ENCODE peak calls at places on chromosomes 6 and 20, in four cellular contexts. Y, U, P and J are unnamed samples.

GRCh38 chr20:17419459-17419858 is 111.7 kb downstream of the BFSP1 start:
- DNase-seq in Y (no peak), U (no peak), P (no peak), J (no peak)

GRCh38 chr20:16272961-16273360 is 300.3 kb downstream of the KIF16B start:
- DNase-seq in Y (no peak), U (no peak), P (no peak), J (no peak)

GRCh38 chr6:119034827-119035458 is 43.5 kb downstream of the FAM184A start:
- DNase-seq in Y (no peak), U (no peak), P (no peak), J (no peak)

GRCh38 chr6:100449239-100449691 is 15.5 kb downstream of the SIM1 start:
- DNase-seq in Y (no peak), U (no peak), P (no peak), J (no peak)

GRCh38 chr6:136784910-136785746 is 7.1 kb downstream of the MAP3K5 start:
- DNase-seq in Y (peak; percentile 46), U (no peak), P (no peak), J (peak; percentile 69)

GRCh38 chr20:47318027-47318595 is 38.4 kb downstream of the ZMYND8 start:
- DNase-seq in Y (no peak), U (no peak), P (no peak), J (no peak)

GRCh38 chr6:1406306-1407058 is 17.1 kb downstream of the FOXF2 start:
- DNase-seq in Y (no peak), U (no peak), P (no peak), J (no peak)

GRCh38 chr6:127554435-127555006 is 22.5 kb upstream of the C6orf58 start:
- DNase-seq in Y (peak; percentile 31), U (no peak), P (no peak), J (no peak)

GRCh38 chr20:49843770-49844169 is 31.1 kb downstream of the SLC9A8 start:
- DNase-seq in Y (no peak), U (no peak), P (no peak), J (no peak)

GRCh38 chr6:128067446-128068109 is 166.7 kb upstream of the THEMIS start:
- DNase-seq in Y (no peak), U (no peak), P (no peak), J (no peak)

GRCh38 chr20:46260480-46260879 is 47.8 kb downstream of the CDH22 start:
- DNase-seq in Y (no peak), U (no peak), P (peak; percentile 85), J (no peak)

GRCh38 chr6:25229671-25230321 is 49.4 kb upstream of the CARMIL1 start:
- DNase-seq in Y (no peak), U (no peak), P (no peak), J (no peak)

GRCh38 chr6:1910621-1911407 is 301.1 kb downstream of the FOXC1 start:
- DNase-seq in Y (no peak), U (no peak), P (no peak), J (no peak)

GRCh38 chr6:35184580-35185301 is 29.0 kb upstream of the SCUBE3 start:
- DNase-seq in Y (no peak), U (no peak), P (no peak), J (no peak)

GRCh38 chr20:47551841-47552240 is 50.2 kb downstream of the NCOA3 start:
- DNase-seq in Y (no peak), U (no peak), P (no peak), J (no peak)

GRCh38 chr6:29927841-29928388 is 14.4 kb upstream of the HLA-A start:
- DNase-seq in Y (no peak), U (no peak), P (no peak), J (no peak)

GRCh38 chr6:170282512-170283158 is 8.2 kb downstream of the DLL1 start:
- DNase-seq in Y (no peak), U (no peak), P (no peak), J (no peak)

GRCh38 chr6:17354700-17355403 is 38.5 kb upstream of the CAP2 start:
- DNase-seq in Y (no peak), U (peak; percentile 28), P (no peak), J (no peak)

GRCh38 chr20:64090165-64090564 is 6.0 kb upstream of the LKAAEAR1 start:
- DNase-seq in Y (no peak), U (no peak), P (no peak), J (no peak)

GRCh38 chr6:12627053-12627452 is 89.5 kb upstream of the PHACTR1 start:
- DNase-seq in Y (no peak), U (no peak), P (no peak), J (no peak)

GRCh38 chr6:50978631-50979030 is 160.0 kb downstream of the TFAP2B start:
- DNase-seq in Y (no peak), U (no peak), P (no peak), J (no peak)

GRCh38 chr6:35341557-35341956 is 801 bp upstream of the PPARD start:
- DNase-seq in Y (no peak), U (no peak), P (no peak), J (no peak)

GRCh38 chr20:48831702-48832422 is 4.1 kb upstream of the PREX1 start:
- DNase-seq in Y (no peak), U (peak; percentile 83), P (no peak), J (peak; percentile 58)

GRCh38 chr6:135851442-135852271 is at the start of gene PDE7B:
- DNase-seq in Y (peak; percentile 66), U (peak; percentile 52), P (peak; percentile 44), J (peak; percentile 15)

GRCh38 chr6:43949451-43950110 is 177.7 kb downstream of the MRPL14 start:
- DNase-seq in Y (no peak), U (no peak), P (no peak), J (no peak)

GRCh38 chr20:45343867-45344721 is 4.1 kb downstream of the SDC4 start:
- DNase-seq in Y (peak; percentile 81), U (peak; percentile 73), P (peak; percentile 67), J (peak; percentile 67)

GRCh38 chr6:169212897-169213813 is 40.5 kb downstream of the THBS2 start:
- DNase-seq in Y (peak; percentile 89), U (peak; percentile 84), P (peak; percentile 84), J (peak; percentile 86)

GRCh38 chr6:15763827-15764226 is 101.0 kb upstream of the DTNBP1 start:
- DNase-seq in Y (peak; percentile 16), U (no peak), P (no peak), J (no peak)

GRCh38 chr20:3908667-3909066 is 19.5 kb downstream of the PANK2 start:
- DNase-seq in Y (no peak), U (no peak), P (no peak), J (no peak)

GRCh38 chr6:112249489-112249888 is 4.9 kb downstream of the LAMA4 start:
- DNase-seq in Y (no peak), U (no peak), P (no peak), J (no peak)

GRCh38 chr6:551405-551804 is 105.5 kb downstream of the HUS1B start:
- DNase-seq in Y (no peak), U (peak; percentile 43), P (no peak), J (peak; percentile 10)

GRCh38 chr6:135008072-135008940 is 46.3 kb downstream of the HBS1L start:
- DNase-seq in Y (no peak), U (no peak), P (no peak), J (no peak)

GRCh38 chr6:121647905-121648304 is 212.5 kb downstream of the GJA1 start:
- DNase-seq in Y (no peak), U (no peak), P (no peak), J (no peak)

GRCh38 chr6:46014511-46015118 is 1.0 kb downstream of the CLIC5 start:
- DNase-seq in Y (no peak), U (no peak), P (peak; percentile 10), J (no peak)

GRCh38 chr6:156310701-156311100 is 466.5 kb upstream of the ARID1B start:
- DNase-seq in Y (no peak), U (no peak), P (no peak), J (no peak)

GRCh38 chr6:105897131-105897530 is 189.0 kb upstream of the PRDM1 start:
- DNase-seq in Y (no peak), U (no peak), P (no peak), J (no peak)

GRCh38 chr6:44224154-44224977 is 971 bp downstream of the SLC29A1 start:
- DNase-seq in Y (no peak), U (no peak), P (no peak), J (peak; percentile 65)

GRCh38 chr6:65638047-65638831 is 68.8 kb downstream of the EYS start:
- DNase-seq in Y (no peak), U (no peak), P (no peak), J (peak; percentile 12)

GRCh38 chr6:33207569-33208088 is 671 bp upstream of the RING1 start:
- DNase-seq in Y (peak; percentile 59), U (no peak), P (no peak), J (peak; percentile 33)
- TF ChIP-seq POLR2A in Y (no peak), U (no peak), P (no peak), J (no peak)

GRCh38 chr6:14120556-14120955 is 3.0 kb downstream of the CD83 start:
- DNase-seq in Y (no peak), U (no peak), P (no peak), J (no peak)

GRCh38 chr6:14118444-14118843 is 872 bp downstream of the CD83 start:
- DNase-seq in Y (no peak), U (no peak), P (no peak), J (no peak)

GRCh38 chr6:14119764-14120163 is 2.2 kb downstream of the CD83 start:
- DNase-seq in Y (no peak), U (no peak), P (no peak), J (no peak)

GRCh38 chr6:14118091-14118439 is 493 bp downstream of the CD83 start:
- DNase-seq in Y (no peak), U (no peak), P (no peak), J (no peak)

GRCh38 chr6:14117158-14118090 is at the start of gene CD83:
- DNase-seq in Y (peak; percentile 60), U (peak; percentile 94), P (peak; percentile 56), J (peak; percentile 71)
- TF ChIP-seq POLR2A in Y (peak; percentile 76), U (peak; percentile 51), P (peak; percentile 28), J (peak; percentile 27)

DNA sequence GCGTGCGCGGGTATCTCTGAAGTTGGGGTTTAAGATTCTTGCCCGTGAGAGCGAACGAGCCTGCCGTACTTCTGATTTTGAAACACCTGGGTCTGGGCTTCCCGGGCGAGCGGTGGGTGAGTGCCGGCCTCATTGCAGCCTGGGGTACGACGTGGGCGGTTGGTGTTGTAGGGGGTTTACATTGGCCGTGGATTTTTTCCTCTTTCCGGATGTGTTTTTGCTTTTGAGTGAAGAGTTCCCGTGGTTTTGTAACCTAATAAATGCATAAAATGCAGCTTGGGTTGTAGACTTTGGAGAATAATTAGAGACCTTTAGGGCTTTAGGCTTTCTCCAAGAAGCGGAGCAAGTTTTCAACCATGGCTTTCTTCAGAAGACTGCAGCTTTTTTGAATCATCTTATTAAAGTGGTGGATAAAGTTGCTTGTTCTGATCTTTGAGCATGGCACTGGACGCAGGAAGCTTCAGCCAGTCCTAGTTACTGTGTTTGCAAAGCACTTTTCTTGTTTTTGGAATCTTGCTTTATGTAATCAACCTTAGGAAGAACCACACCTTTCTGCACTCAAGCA is 314 bp downstream of the FARS2 start:
- DNase-seq in Y (no peak), U (no peak), P (no peak), J (peak; percentile 55)
- TF ChIP-seq POLR2A in Y (peak; percentile 48), U (no peak), P (no peak), J (peak; percentile 19)

GRCh38 chr20:62652051-62652893 is 10.0 kb downstream of the SLCO4A1 start:
- DNase-seq in Y (peak; percentile 88), U (peak; percentile 99), P (peak; percentile 85), J (peak; percentile 30)
- TF ChIP-seq POLR2A in Y (peak; percentile 87), U (peak; percentile 2), P (peak; percentile 34), J (no peak)

GRCh38 chr6:138482816-138483215 is 16.5 kb downstream of the NHSL1 start:
- DNase-seq in Y (no peak), U (no peak), P (no peak), J (no peak)
- TF ChIP-seq POLR2A in Y (no peak), U (no peak), P (no peak), J (no peak)